ENCODE peak calls at places on chromosomes 5 and 9, in six cellular contexts. O is AG09319; L is hepatic stellate cell; T is BE2C; D is activated CD4-positive, alpha-beta T cell treated with anti-CD3 and anti-CD28 coated beads, Interleukin-2, amount 50 U/mL, for 24 hours; S is stimulated activated effector memory CD8-positive, alpha-beta T cell treated with anti-CD3 and anti-CD28 coated beads, Interleukin-12 subunit alpha, Interleukin-12 subunit beta, amount 100 ng/mL, for 72 hours. N is an unnamed sample.
A peak's percentile ranks its signal among the peaks of the same experiment; 100 is the strongest.

GRCh38 chr5:145830594-145830993 is 4.5 kb downstream of the PRELID2 start:
- DNase-seq in T (no peak), D (no peak), S (no peak), L (peak; percentile 5), O (peak; percentile 48), N (no peak)

GRCh38 chr9:131608469-131609115 is 63.3 kb downstream of the PRRT1B start:
- DNase-seq in S (no peak), D (no peak), T (no peak), O (peak; percentile 44), L (peak; percentile 96), N (no peak)

GRCh38 chr9:29556317-29556716 is 1983.0 kb upstream of the C9orf72 start:
- DNase-seq in S (no peak), O (no peak), T (no peak), L (peak; percentile 9), D (no peak), N (no peak)

GRCh38 chr9:69325409-69326212 is 596 bp downstream of the ENTREP1 start:
- DNase-seq in S (no peak), L (no peak), O (no peak), T (no peak), D (no peak), N (no peak)

GRCh38 chr5:135456238-135457099 is 4.3 kb upstream of the TIFAB start:
- DNase-seq in O (peak; percentile 53), D (no peak), L (peak; percentile 89), T (no peak), S (no peak), N (no peak)

GRCh38 chr5:137233726-137234125 is 265.4 kb downstream of the SPOCK1 start:
- DNase-seq in D (no peak), T (no peak), S (no peak), L (no peak), O (no peak), N (no peak)

GRCh38 chr5:121018004-121018403 is 553.9 kb downstream of the PRR16 start:
- DNase-seq in L (no peak), D (no peak), S (no peak), O (no peak), T (no peak), N (no peak)

GRCh38 chr5:43193171-43193951 is 1.3 kb downstream of the NIM1K start:
- DNase-seq in T (peak; percentile 13), L (peak; percentile 88), S (no peak), O (peak; percentile 75), D (peak; percentile 43), N (no peak)

GRCh38 chr9:111994831-111995458 is 98.3 kb downstream of the UGCG start:
- DNase-seq in T (no peak), S (no peak), L (no peak), D (no peak), O (no peak), N (no peak)

GRCh38 chr5:155826947-155827815 is 499.8 kb upstream of the SGCD start:
- DNase-seq in S (no peak), L (no peak), T (no peak), O (no peak), D (no peak), N (no peak)

GRCh38 chr5:119439140-119439625 is 13.1 kb upstream of the HSD17B4 start:
- DNase-seq in S (no peak), D (no peak), O (no peak), T (peak; percentile 39), L (no peak), N (no peak)

GRCh38 chr9:83062653-83063527 is at the start of gene RASEF:
- DNase-seq in L (no peak), O (no peak), D (no peak), T (peak; percentile 79), S (no peak), N (peak; percentile 14)

GRCh38 chr5:31663519-31663918 is 24.6 kb downstream of the PDZD2 start:
- DNase-seq in S (no peak), O (no peak), L (no peak), D (no peak), T (no peak), N (no peak)

N was measured in NCI-H526 treated with DMSO at 0.1 percent for 48 hours.